ENCODE peak calls at places on chromosome 19, in ten cellular contexts. U, P, L, S, D, A, H, R, I and F are unnamed samples.

GRCh38 chr19:17245535-17245984 is at the start of gene NR2F6:
- DNase-seq in S (no peak), P (no peak), A (no peak), U (no peak), I (no peak), L (no peak), H (no peak), R (no peak), D (no peak), F (no peak)

GRCh38 chr19:54391589-54392061 is 23.6 kb upstream of the TTYH1 start:
- DNase-seq in U (no peak), R (no peak), I (no peak), H (no peak), L (no peak), A (no peak), S (no peak), P (no peak), D (no peak), F (peak; percentile 48)

GRCh38 chr19:10566658-10567410 is 1.0 kb upstream of the KRI1 start:
- DNase-seq in P (peak; percentile 56), L (no peak), S (no peak), H (no peak), U (no peak), D (no peak), I (no peak), A (no peak), R (no peak), F (no peak)

GRCh38 chr19:38473201-38473600 is 39.7 kb downstream of the RYR1 start:
- DNase-seq in R (no peak), L (no peak), H (no peak), A (no peak), P (no peak), U (no peak), D (no peak), I (no peak), S (no peak), F (no peak)

GRCh38 chr19:10315335-10316214 is at the start of gene FDX2:
- DNase-seq in L (peak; percentile 98), I (peak; percentile 86), P (peak; percentile 95), H (peak; percentile 92), A (no peak), R (peak; percentile 89), U (peak; percentile 97), D (peak; percentile 46), S (peak; percentile 91), F (peak; percentile 82)

GRCh38 chr19:18385675-18386542 is at the start of gene GDF15:
- DNase-seq in D (peak; percentile 93), U (peak; percentile 84), L (peak; percentile 93), H (peak; percentile 31), A (peak; percentile 67), S (peak; percentile 92), R (peak; percentile 21), P (peak; percentile 36), I (no peak), F (peak; percentile 94)

GRCh38 chr19:55696301-55697068 is 21.5 kb downstream of the EPN1 start:
- DNase-seq in D (no peak), R (no peak), U (peak; percentile 50), L (peak; percentile 64), P (no peak), A (no peak), I (no peak), S (no peak), H (no peak), F (no peak)

GRCh38 chr19:53511933-53512374 is 26.0 kb upstream of the ZNF331 start:
- DNase-seq in D (peak; percentile 11), I (peak; percentile 59), R (peak; percentile 40), A (peak; percentile 30), L (peak; percentile 87), U (peak; percentile 82), S (peak; percentile 83), H (peak; percentile 45), P (peak; percentile 55), F (peak; percentile 58)